ENCODE peak calls at places on chromosomes 12 and 14, in four cellular contexts. S, R, N and O are unnamed samples.

GRCh38 chr12:125033296-125033695 is 31.9 kb upstream of the AACS start:
- DNase-seq in R (no peak), N (no peak), S (no peak), O (no peak)

GRCh38 chr14:95365401-95365800 is 45.7 kb upstream of the CLMN start:
- DNase-seq in N (no peak), R (no peak), S (no peak), O (peak)

GRCh38 chr14:91354221-91354916 is 63.3 kb downstream of the CCDC88C start:
- DNase-seq in R (no peak), S (no peak), N (peak), O (no peak)

GRCh38 chr14:55911794-55912193 is 206.4 kb upstream of the PELI2 start:
- DNase-seq in R (no peak), N (no peak), S (no peak), O (no peak)

GRCh38 chr14:58705066-58705465 is 67.3 kb downstream of the DACT1 start:
- DNase-seq in N (no peak), R (no peak), S (no peak), O (peak)

GRCh38 chr12:91894911-91895310 is 250.7 kb downstream of the BTG1 start:
- DNase-seq in R (no peak), S (no peak), N (no peak), O (no peak)

GRCh38 chr12:29030006-29030405 is 119.1 kb upstream of the FAR2 start:
- DNase-seq in R (no peak), S (no peak), N (peak), O (no peak)

GRCh38 chr12:108587826-108588225 is 10.1 kb downstream of the TMEM119 start:
- DNase-seq in S (no peak), R (no peak), N (no peak), O (no peak)

GRCh38 chr14:29643415-29644206 is 284.0 kb downstream of the PRKD1 start:
- DNase-seq in S (no peak), N (no peak), R (no peak), O (no peak)

GRCh38 chr14:94768521-94769412 is 1.1 kb downstream of the GSC start:
- DNase-seq in R (no peak), S (peak), N (no peak), O (no peak)

GRCh38 chr12:11653215-11653753 is 3.8 kb downstream of the ETV6 start:
- DNase-seq in S (no peak), N (no peak), R (no peak), O (no peak)

GRCh38 chr14:77800814-77801213 is 905 bp downstream of the ADCK1 start:
- DNase-seq in S (no peak), R (no peak), N (no peak), O (no peak)

GRCh38 chr12:4472045-4472444 is 26.4 kb upstream of the FGF6 start:
- DNase-seq in S (no peak), N (no peak), R (no peak), O (no peak)

GRCh38 chr12:107973950-107974349 is 155.1 kb upstream of the WSCD2 start:
- DNase-seq in S (no peak), R (no peak), N (no peak), O (no peak)

GRCh38 chr12:48003226-48004038 is 844 bp downstream of the COL2A1 start:
- DNase-seq in S (no peak), R (no peak), N (peak), O (no peak)

GRCh38 chr14:87805315-87805723 is 187.7 kb downstream of the GALC start:
- DNase-seq in S (no peak), R (no peak), N (peak), O (no peak)

GRCh38 chr12:92224685-92225331 is 79.2 kb upstream of the BTG1 start:
- DNase-seq in R (no peak), N (peak), S (no peak), O (no peak)

GRCh38 chr12:100346660-100347059 is 10.2 kb upstream of the SLC17A8 start:
- DNase-seq in R (no peak), S (no peak), N (no peak), O (no peak)

GRCh38 chr12:127191124-127191523 is 1075.8 kb upstream of the TMEM132C start:
- DNase-seq in R (no peak), N (peak), S (no peak), O (peak)

GRCh38 chr12:13816394-13816793 is 165.0 kb downstream of the GRIN2B start:
- DNase-seq in R (no peak), N (peak), S (no peak), O (no peak)

GRCh38 chr12:1218369-1218768 is 227.3 kb downstream of the ERC1 start:
- DNase-seq in N (no peak), R (no peak), S (no peak), O (no peak)

GRCh38 chr12:49804821-49805220 is 23.4 kb downstream of the NCKAP5L start:
- DNase-seq in R (peak), N (no peak), S (no peak), O (no peak)

GRCh38 chr14:99603965-99604765 is at the start of gene CCDC85C:
- DNase-seq in S (peak), N (peak), R (peak), O (peak)

GRCh38 chr14:24441904-24442239 is 704 bp downstream of the SDR39U1 start:
- DNase-seq in N (peak), R (no peak), S (no peak), O (no peak)

GRCh38 chr14:54451178-54451601 is 10.0 kb upstream of the CNIH1 start:
- DNase-seq in N (no peak), S (no peak), R (no peak), O (no peak)

GRCh38 chr14:100018482-100018881 is 46.7 kb upstream of the EVL start:
- DNase-seq in S (no peak), R (no peak), N (no peak), O (no peak)

GRCh38 chr14:70697681-70698080 is 56.0 kb downstream of the TTC9 start:
- DNase-seq in N (peak), R (no peak), S (no peak), O (no peak)

GRCh38 chr12:88248606-88249005 is 106.5 kb downstream of the TMTC3 start:
- DNase-seq in R (no peak), N (no peak), S (no peak), O (no peak)

GRCh38 chr14:75335588-75335987 is 57.0 kb downstream of the FOS start:
- DNase-seq in S (peak), N (no peak), R (no peak), O (no peak)

GRCh38 chr12:39587247-39587646 is 32.4 kb downstream of the ABCD2 start:
- DNase-seq in N (peak), S (no peak), R (no peak), O (no peak)

GRCh38 chr14:58455593-58456265 is 28.2 kb downstream of the KIAA0586 start:
- DNase-seq in R (no peak), S (no peak), N (peak), O (no peak)

GRCh38 chr12:130070017-130070653 is 92.1 kb upstream of the FZD10 start:
- DNase-seq in N (no peak), S (no peak), R (no peak), O (no peak)

GRCh38 chr14:77275041-77275854 is 4.2 kb upstream of the NGB start:
- DNase-seq in R (no peak), N (no peak), S (no peak), O (no peak)

GRCh38 chr12:49872381-49872780 is 29.5 kb upstream of the BCDIN3D start:
- DNase-seq in S (no peak), N (no peak), R (no peak), O (no peak)

GRCh38 chr14:88598097-88598675 is 35.3 kb downstream of the ZC3H14 start:
- DNase-seq in S (no peak), N (no peak), R (no peak), O (no peak)

GRCh38 chr12:10392394-10392930 is 2.6 kb upstream of the KLRK1 start:
- DNase-seq in N (peak), S (peak), R (peak), O (peak)

GRCh38 chr14:95185452-95186392 is 28.4 kb upstream of the DICER1 start:
- DNase-seq in N (no peak), S (peak), R (peak), O (no peak)

GRCh38 chr14:53929871-53930685 is 26.5 kb downstream of the BMP4 start:
- DNase-seq in N (peak), S (no peak), R (no peak), O (no peak)

GRCh38 chr12:126093911-126094310 is 1028.7 kb downstream of the AACS start:
- DNase-seq in R (no peak), S (no peak), N (peak), O (no peak)

GRCh38 chr14:94100847-94101246 is 9.7 kb upstream of the IFI27 start:
- DNase-seq in N (peak), R (no peak), S (no peak), O (no peak)

GRCh38 chr12:123065666-123066457 is 85.0 kb downstream of the PITPNM2 start:
- DNase-seq in S (no peak), R (no peak), N (no peak), O (no peak)

GRCh38 chr12:123064356-123064755 is 83.9 kb downstream of the ARL6IP4 start:
- DNase-seq in R (no peak), N (no peak), S (peak), O (no peak)

GRCh38 chr12:123062682-123063426 is 82.4 kb downstream of the ARL6IP4 start:
- DNase-seq in S (no peak), N (peak), R (peak), O (no peak)

GRCh38 chr12:123063535-123063934 is 83.1 kb downstream of the ARL6IP4 start:
- DNase-seq in N (no peak), R (no peak), S (no peak), O (no peak)

DNA sequence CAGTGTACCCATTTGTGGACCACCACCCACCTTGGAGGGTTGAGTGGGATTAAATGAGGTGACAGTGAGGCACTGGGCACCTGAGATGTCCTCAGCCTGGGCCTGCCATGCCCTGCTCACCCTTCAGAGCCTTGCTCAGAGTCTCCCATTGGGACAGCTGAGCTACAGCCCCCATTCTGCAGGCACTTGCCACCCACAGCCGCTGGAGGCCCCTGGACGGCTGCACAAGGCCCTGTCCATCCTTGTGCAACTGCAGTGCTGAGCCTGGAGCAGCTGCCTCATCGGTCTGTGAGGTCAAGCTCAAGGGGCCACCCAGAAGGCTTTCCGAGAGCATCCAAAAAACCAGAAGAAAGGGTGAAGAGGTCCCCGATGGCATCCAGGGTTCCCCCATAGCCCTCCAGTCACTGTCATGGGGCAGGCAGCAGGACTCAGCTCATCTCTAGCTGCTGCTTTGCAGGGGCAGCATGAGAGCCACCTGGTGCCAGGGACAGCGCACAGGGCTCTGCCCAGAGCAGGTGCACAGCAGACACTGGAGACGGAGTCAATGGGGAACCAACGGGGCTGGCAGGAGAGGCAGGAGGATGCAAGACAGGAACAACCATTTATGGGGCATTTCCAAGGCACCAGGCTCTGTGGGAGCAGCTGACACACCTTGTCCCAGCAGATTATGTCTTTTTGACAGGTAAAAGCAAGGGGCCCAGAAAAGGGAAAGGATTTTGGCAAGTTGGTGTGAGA is 84.6 kb downstream of the ARL6IP4 start:
- DNase-seq in N (no peak), R (no peak), S (no peak), O (no peak)
- TF ChIP-seq CTCF in N (no peak), R (no peak), S (no peak), O (no peak)

GRCh38 chr14:36807727-36808126 is 146.1 kb downstream of the PAX9 start:
- DNase-seq in R (no peak), N (no peak), S (no peak), O (no peak)

GRCh38 chr14:36810209-36810608 is 148.5 kb downstream of the PAX9 start:
- DNase-seq in N (no peak), S (no peak), R (no peak), O (no peak)

GRCh38 chr14:36805116-36805515 is 143.5 kb downstream of the PAX9 start:
- DNase-seq in R (no peak), N (no peak), S (no peak), O (no peak)
- TF ChIP-seq CTCF in R (no peak), N (no peak), S (no peak), O (no peak)

GRCh38 chr12:68239309-68239708 is 13.7 kb upstream of the IL26 start:
- DNase-seq in S (no peak), R (no peak), N (no peak), O (no peak)

GRCh38 chr12:68240975-68241374 is 12.4 kb downstream of the IL22 start:
- DNase-seq in S (no peak), N (peak), R (peak), O (no peak)

GRCh38 chr12:68242777-68243176 is 10.6 kb downstream of the IL22 start:
- DNase-seq in S (no peak), N (no peak), R (no peak), O (no peak)

GRCh38 chr12:68237523-68238070 is 12.0 kb upstream of the IL26 start:
- DNase-seq in R (no peak), S (no peak), N (no peak), O (no peak)

GRCh38 chr12:68240079-68240478 is 13.3 kb downstream of the IL22 start:
- DNase-seq in R (no peak), N (peak), S (no peak), O (peak)
- TF ChIP-seq CTCF in R (no peak), N (no peak), S (no peak), O (no peak)

DNA sequence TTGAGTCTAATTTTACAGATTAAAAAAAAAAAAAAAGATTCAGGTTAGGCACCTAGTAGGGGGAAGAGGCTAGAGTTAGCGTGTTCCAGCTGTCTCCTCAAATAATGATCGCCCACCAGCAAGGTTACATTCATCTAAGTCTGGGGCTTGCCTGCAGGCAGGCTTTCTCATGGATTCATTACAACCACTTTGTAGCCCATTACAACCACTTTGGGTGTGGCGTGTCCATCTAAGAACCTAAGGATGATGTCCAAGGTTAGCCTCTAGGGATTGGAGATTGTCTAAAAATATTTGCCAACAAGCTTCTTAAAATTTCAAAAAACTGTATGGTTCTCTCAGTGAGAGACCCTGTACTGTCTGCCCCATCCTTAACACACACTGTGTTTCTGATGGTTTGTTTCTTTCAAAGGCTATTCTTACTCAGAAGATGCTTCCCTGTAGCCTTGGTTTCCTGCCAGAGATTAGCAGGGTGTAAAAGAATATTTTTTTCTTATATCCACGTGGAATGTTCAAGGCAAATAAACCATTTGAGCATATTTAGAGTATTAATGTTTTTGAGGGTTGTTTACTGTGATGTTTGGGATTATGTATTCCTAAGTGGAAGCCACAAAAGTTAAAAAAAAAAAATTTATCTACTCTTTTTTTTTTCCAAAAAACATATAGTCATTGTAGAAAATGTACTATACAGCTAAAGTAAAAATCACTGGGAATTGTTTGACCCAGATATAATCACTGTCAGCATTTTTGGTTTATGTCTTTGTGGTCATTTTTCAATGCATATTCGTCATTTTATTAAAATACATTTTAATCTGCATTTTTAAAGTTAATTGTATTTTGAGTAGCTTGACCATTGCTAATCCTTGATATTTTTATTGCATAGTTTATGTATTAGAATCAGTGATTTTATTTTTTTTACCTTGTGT is 1.7 kb downstream of the DYNC1H1 start:
- DNase-seq in N (no peak), S (no peak), R (no peak), O (no peak)
- TF ChIP-seq CTCF in N (no peak), S (no peak), R (no peak), O (no peak)

DNA sequence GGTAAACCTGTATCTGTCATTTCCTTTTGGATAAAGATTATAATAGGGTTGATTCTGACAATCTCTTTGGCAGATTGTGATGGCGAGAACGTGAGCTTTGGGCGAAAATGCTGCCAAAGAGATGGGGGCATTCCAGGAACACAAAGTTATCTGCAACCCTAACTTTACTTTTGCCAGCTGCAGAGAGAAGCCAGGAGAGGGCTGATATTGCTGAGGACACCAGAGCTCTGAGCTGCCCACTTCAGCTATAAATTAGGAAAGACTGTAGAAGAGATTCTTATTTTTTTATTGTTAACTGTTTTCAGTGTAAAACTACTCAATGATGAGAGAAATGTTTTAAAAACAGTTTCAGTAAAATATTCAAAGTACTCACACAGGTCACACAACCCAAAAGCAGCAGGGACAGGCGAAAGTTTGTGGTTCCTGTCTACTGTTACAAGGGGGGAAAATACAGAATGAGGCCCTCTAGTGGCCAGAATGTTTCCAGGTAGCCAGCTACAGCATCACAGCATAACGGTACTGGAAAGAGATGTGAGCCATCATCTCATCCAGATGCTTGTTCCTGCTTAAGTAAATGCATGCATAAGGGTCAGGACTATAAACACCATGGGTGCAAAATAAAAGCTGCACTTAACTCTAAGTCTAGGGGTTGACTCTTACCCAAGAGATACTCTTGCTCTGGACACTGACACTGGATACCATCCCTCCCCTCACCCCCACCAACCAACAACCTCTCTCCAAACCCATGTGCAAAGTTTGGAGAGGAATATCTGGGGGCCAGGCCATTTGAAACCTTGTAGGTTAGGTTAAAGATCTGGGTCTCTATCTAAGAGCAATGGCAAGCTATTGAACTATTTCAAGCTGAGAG is 498.4 kb downstream of the RMST start:
- DNase-seq in S (no peak), R (no peak), N (peak), O (no peak)
- TF ChIP-seq CTCF in S (no peak), R (peak), N (peak), O (peak)

GRCh38 chr12:6233121-6233971 is 33.1 kb downstream of the CD9 start:
- DNase-seq in S (no peak), N (no peak), R (no peak), O (no peak)
- TF ChIP-seq CTCF in S (no peak), N (no peak), R (no peak), O (no peak)

GRCh38 chr12:85029456-85029855 is 6.6 kb downstream of the TSPAN19 start:
- DNase-seq in S (no peak), N (peak), R (no peak), O (no peak)
- TF ChIP-seq CTCF in S (peak), N (peak), R (peak), O (peak)

GRCh38 chr12:90013409-90013808 is 304.8 kb upstream of the ATP2B1 start:
- DNase-seq in R (no peak), S (no peak), N (no peak), O (no peak)

GRCh38 chr12:90004319-90005074 is 295.9 kb upstream of the ATP2B1 start:
- DNase-seq in R (no peak), N (no peak), S (no peak), O (no peak)

GRCh38 chr12:90015228-90015627 is 306.6 kb upstream of the ATP2B1 start:
- DNase-seq in S (no peak), R (no peak), N (peak), O (no peak)

GRCh38 chr12:90008277-90008676 is 299.6 kb upstream of the ATP2B1 start:
- DNase-seq in N (no peak), R (no peak), S (no peak), O (no peak)

GRCh38 chr12:90010089-90010488 is 301.5 kb upstream of the ATP2B1 start:
- DNase-seq in S (no peak), N (no peak), R (no peak), O (no peak)
- TF ChIP-seq CTCF in S (no peak), N (no peak), R (no peak), O (peak)